ENCODE peak calls at places on chromosomes 6 and 20, in five cellular contexts. H, R, N, E and Q are unnamed samples.

GRCh38 chr6:109336221-109336955 is 45.9 kb downstream of the CD164 start:
- DNase-seq in R (no peak), E (peak; percentile 84), N (no peak), H (no peak), Q (no peak)

GRCh38 chr6:50030350-50030749 is 8.6 kb upstream of the DEFB110 start:
- DNase-seq in E (no peak), R (no peak), H (no peak), N (no peak), Q (no peak)

GRCh38 chr20:8807480-8808179 is 261.3 kb upstream of the PLCB4 start:
- DNase-seq in R (no peak), H (no peak), E (no peak), N (no peak), Q (no peak)

GRCh38 chr6:235763-236360 is 56.4 kb upstream of the DUSP22 start:
- DNase-seq in R (no peak), E (peak; percentile 29), H (no peak), N (no peak), Q (no peak)

GRCh38 chr6:78513856-78514255 is 353.5 kb upstream of the IRAK1BP1 start:
- DNase-seq in N (no peak), R (no peak), E (no peak), H (no peak), Q (no peak)

GRCh38 chr20:58458342-58459057 is 56.7 kb downstream of the APCDD1L start:
- DNase-seq in N (no peak), E (no peak), R (no peak), H (no peak), Q (no peak)

GRCh38 chr6:166430269-166430668 is 47.5 kb upstream of the MPC1 start:
- DNase-seq in E (no peak), N (no peak), R (no peak), H (no peak), Q (no peak)

GRCh38 chr6:166333172-166333995 is 9.0 kb downstream of the SFT2D1 start:
- DNase-seq in H (no peak), N (no peak), R (no peak), E (peak; percentile 16), Q (no peak)

GRCh38 chr6:111973897-111974639 is 79.8 kb upstream of the CCN6 start:
- DNase-seq in H (no peak), E (no peak), R (no peak), N (no peak), Q (no peak)

GRCh38 chr6:151225919-151226318 is 13.8 kb upstream of the AKAP12 start:
- DNase-seq in H (no peak), N (no peak), R (no peak), E (no peak), Q (no peak)

GRCh38 chr6:33252758-33253157 is 18.9 kb downstream of the VPS52 start:
- DNase-seq in N (no peak), E (no peak), H (no peak), R (no peak), Q (no peak)

GRCh38 chr6:71531841-71532240 is 243.2 kb downstream of the OGFRL1 start:
- DNase-seq in E (no peak), R (no peak), N (no peak), H (no peak), Q (no peak)

GRCh38 chr6:34496103-34496685 is 30.3 kb downstream of the PACSIN1 start:
- DNase-seq in H (no peak), E (no peak), R (no peak), N (no peak), Q (peak; percentile 10)

GRCh38 chr6:7787137-7787575 is 61.3 kb downstream of the BMP6 start:
- DNase-seq in E (peak; percentile 4), H (no peak), R (no peak), N (no peak), Q (no peak)

GRCh38 chr6:514396-514973 is 122.9 kb downstream of the IRF4 start:
- DNase-seq in E (no peak), N (no peak), R (peak; percentile 50), H (no peak), Q (no peak)